ENCODE peak calls at places on chromosomes 13 and 19, in seven cellular contexts. T is progenitor cell of endocrine pancreas, R is AG04450, O is BE2C, D is B cell, A is cardiac fibroblast, Q is brain microvascular endothelial cell. Z is an unnamed sample.

GRCh38 chr13:44867825-44868224 is 121.4 kb downstream of the NUFIP1 start:
- DNase-seq in T (no peak), R (no peak), O (no peak), D (no peak), A (peak; percentile 48), Q (no peak), Z (no peak)

GRCh38 chr13:108463365-108463764 is 166.0 kb upstream of the MYO16 start:
- DNase-seq in T (no peak), R (peak; percentile 62), O (no peak), D (no peak), A (peak; percentile 82), Q (peak; percentile 90), Z (no peak)

GRCh38 chr19:5002143-5002542 is 33.2 kb downstream of the KDM4B start:
- DNase-seq in T (no peak), R (no peak), O (no peak), D (no peak), A (peak; percentile 23), Q (peak; percentile 61), Z (no peak)

GRCh38 chr13:114027046-114027760 is 53.3 kb upstream of the C13orf46 start:
- DNase-seq in T (no peak), R (no peak), O (no peak), D (no peak), A (no peak), Q (no peak), Z (no peak)

GRCh38 chr13:33677215-33677614 is 140.7 kb upstream of the RFC3 start:
- DNase-seq in T (no peak), R (no peak), O (no peak), D (no peak), A (no peak), Q (no peak), Z (no peak)

GRCh38 chr13:31998131-31998530 is 33.4 kb upstream of the FRY start:
- DNase-seq in T (no peak), R (no peak), O (no peak), D (no peak), A (no peak), Q (no peak), Z (no peak)

GRCh38 chr19:1266818-1267440 is 2.2 kb upstream of the CIRBP start:
- DNase-seq in T (peak; percentile 82), R (no peak), O (peak; percentile 74), D (peak; percentile 77), A (peak; percentile 64), Q (no peak), Z (peak; percentile 69)

GRCh38 chr13:46184277-46184699 is 2.3 kb upstream of the LCP1 start:
- DNase-seq in T (no peak), R (no peak), O (peak; percentile 35), D (peak; percentile 81), A (peak; percentile 6), Q (no peak), Z (peak; percentile 89)

GRCh38 chr13:93244918-93245280 is 18.3 kb downstream of the GPC6 start:
- DNase-seq in T (no peak), R (no peak), O (no peak), D (no peak), A (peak; percentile 55), Q (no peak), Z (no peak)

GRCh38 chr13:27053235-27053884 is 118.3 kb downstream of the USP12 start:
- DNase-seq in T (no peak), R (no peak), O (no peak), D (no peak), A (peak; percentile 15), Q (no peak), Z (no peak)

GRCh38 chr13:22024381-22024994 is 353.6 kb downstream of the FGF9 start:
- DNase-seq in T (no peak), R (no peak), O (no peak), D (no peak), A (no peak), Q (no peak), Z (no peak)

GRCh38 chr13:73741742-73742141 is 392.5 kb downstream of the KLF12 start:
- DNase-seq in T (no peak), R (no peak), O (no peak), D (no peak), A (no peak), Q (no peak), Z (no peak)

GRCh38 chr19:15666883-15667282 is 6.0 kb upstream of the CYP4F12 start:
- DNase-seq in T (no peak), R (no peak), O (no peak), D (no peak), A (no peak), Q (no peak), Z (no peak)

GRCh38 chr19:53037101-53038097 is 7.1 kb upstream of the ERVV-2 start:
- DNase-seq in T (peak; percentile 37), R (no peak), O (peak; percentile 50), D (no peak), A (peak; percentile 50), Q (peak; percentile 56), Z (no peak)

GRCh38 chr13:98853791-98854191 is 101.3 kb upstream of the SLC15A1 start:
- DNase-seq in T (no peak), R (no peak), O (no peak), D (no peak), A (peak; percentile 37), Q (peak; percentile 24), Z (peak; percentile 87)

GRCh38 chr19:52991484-52991883 is 22.2 kb upstream of the ERVV-1 start:
- DNase-seq in T (no peak), R (no peak), O (no peak), D (no peak), A (peak; percentile 46), Q (peak; percentile 40), Z (no peak)

GRCh38 chr19:28607066-28607583 is 605.8 kb downstream of the UQCRFS1 start:
- DNase-seq in T (no peak), R (no peak), O (no peak), D (no peak), A (no peak), Q (no peak), Z (no peak)

GRCh38 chr19:13163609-13164364 is 13.6 kb downstream of the IER2 start:
- DNase-seq in T (peak; percentile 59), R (peak; percentile 67), O (peak; percentile 94), D (peak; percentile 60), A (peak; percentile 95), Q (peak; percentile 66), Z (peak; percentile 48)

GRCh38 chr19:9037415-9038062 is 27.3 kb upstream of the MUC16 start:
- DNase-seq in T (no peak), R (no peak), O (no peak), D (no peak), A (no peak), Q (no peak), Z (no peak)

GRCh38 chr19:29404015-29404414 is 121.8 kb upstream of the VSTM2B start:
- DNase-seq in T (no peak), R (no peak), O (no peak), D (no peak), A (no peak), Q (no peak), Z (no peak)

GRCh38 chr13:99196466-99197256 is 4.0 kb upstream of the UBAC2 start:
- DNase-seq in T (no peak), R (no peak), O (no peak), D (no peak), A (no peak), Q (no peak), Z (peak; percentile 35)

GRCh38 chr13:77026255-77026782 is 640 bp downstream of the FBXL3 start:
- DNase-seq in T (peak; percentile 57), R (no peak), O (peak; percentile 83), D (peak; percentile 81), A (peak; percentile 75), Q (peak; percentile 34), Z (peak; percentile 83)

GRCh38 chr13:50196118-50196517 is 180.9 kb downstream of the KCNRG start:
- DNase-seq in T (no peak), R (no peak), O (no peak), D (no peak), A (no peak), Q (no peak), Z (no peak)
- TF ChIP-seq CTCF in T (no peak), R (no peak), O (no peak), D (no peak), A (no peak), Q (no peak), Z (no peak)

GRCh38 chr19:49539192-49539952 is 11.6 kb downstream of the RCN3 start:
- DNase-seq in T (no peak), R (no peak), O (no peak), D (no peak), A (no peak), Q (no peak), Z (no peak)
- TF ChIP-seq CTCF in T (no peak), R (no peak), O (no peak), D (no peak), A (no peak), Q (peak; percentile 5), Z (no peak)

DNA sequence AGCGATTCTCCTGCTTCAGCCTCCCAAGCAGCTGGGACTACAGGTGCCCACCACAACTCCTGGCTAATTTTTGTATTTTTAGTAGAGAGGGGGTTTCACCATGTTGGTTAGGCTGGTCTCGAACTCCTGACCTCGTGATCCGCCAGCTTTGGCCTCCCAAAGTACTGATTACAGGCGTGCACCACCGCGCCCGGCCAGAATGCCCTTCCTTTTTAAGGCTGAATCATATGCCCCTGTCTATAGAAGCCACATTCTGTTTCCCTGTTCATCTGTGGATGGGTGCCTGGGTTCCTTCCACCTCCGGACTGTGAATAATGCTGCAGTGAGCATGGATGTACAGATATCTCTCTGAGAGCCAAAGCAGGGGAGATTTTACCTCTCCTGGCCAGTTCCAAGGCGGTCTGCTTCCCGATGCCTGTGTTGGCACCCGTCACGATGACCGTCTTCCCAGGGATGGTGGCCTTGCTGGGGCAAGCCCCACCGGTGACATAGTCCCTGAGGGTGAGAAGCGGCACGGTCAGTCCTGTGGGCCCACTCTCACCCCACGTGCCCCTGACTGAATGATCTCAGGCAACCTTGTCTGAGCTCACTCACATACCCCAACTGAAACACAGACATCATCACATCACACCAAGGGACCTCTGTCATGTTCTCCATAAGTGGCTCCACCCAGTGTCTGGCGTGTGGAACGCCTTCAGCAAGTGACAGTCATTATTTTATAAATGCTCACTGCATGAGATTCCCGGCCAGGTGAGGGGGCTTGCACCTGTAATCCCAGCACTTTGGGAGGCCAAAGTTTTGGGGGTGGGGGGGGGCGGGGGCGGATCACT is 4.0 kb downstream of the RDH13 start:
- DNase-seq in T (no peak), R (no peak), O (no peak), D (no peak), A (no peak), Q (no peak), Z (peak; percentile 23)
- TF ChIP-seq CTCF in T (no peak), R (no peak), O (no peak), D (no peak), A (no peak), Q (no peak), Z (no peak)

GRCh38 chr19:50024719-50025021 is 502 bp downstream of the VRK3 start:
- DNase-seq in T (no peak), R (no peak), O (peak; percentile 18), D (no peak), A (no peak), Q (no peak), Z (no peak)

GRCh38 chr19:50026550-50026906 is 723 bp downstream of the ZNF473 start:
- DNase-seq in T (no peak), R (no peak), O (no peak), D (no peak), A (no peak), Q (no peak), Z (no peak)

GRCh38 chr19:50025794-50026549 is at the start of gene ZNF473:
- DNase-seq in T (peak; percentile 73), R (peak; percentile 89), O (peak; percentile 95), D (peak; percentile 94), A (peak; percentile 97), Q (peak; percentile 95), Z (peak; percentile 97)

GRCh38 chr19:50022823-50023222 is 2.3 kb downstream of the VRK3 start:
- DNase-seq in T (no peak), R (no peak), O (no peak), D (no peak), A (no peak), Q (no peak), Z (no peak)

GRCh38 chr19:50025022-50025793 is at the start of gene VRK3:
- DNase-seq in T (peak; percentile 98), R (peak; percentile 100), O (peak; percentile 99), D (peak; percentile 100), A (peak; percentile 100), Q (peak; percentile 100), Z (peak; percentile 100)
- TF ChIP-seq CTCF in T (peak; percentile 12), R (no peak), O (no peak), D (no peak), A (peak; percentile 10), Q (peak; percentile 10), Z (peak; percentile 31)